ENCODE peak calls at places on chromosome 13, in four cellular contexts. E is NAMALWA; K is activated CD4-positive, alpha-beta memory T cell treated with anti-CD3 and anti-CD28 coated beads, Interleukin-2, amount 10 ng/mL, durations not matched to agents 7 days and 5 days; G is A172. T is an unnamed sample.

GRCh38 chr13:40503966-40504591 is 162.4 kb downstream of the FOXO1 start:
- DNase-seq in K (no peak), E (no peak), G (peak), T (peak)

GRCh38 chr13:97018029-97018819 is 23.9 kb upstream of the OXGR1 start:
- DNase-seq in E (peak), G (peak), K (peak), T (no peak)

GRCh38 chr13:70960841-70961443 is 852.7 kb upstream of the KLHL1 start:
- DNase-seq in K (no peak), E (peak), G (peak), T (no peak)

GRCh38 chr13:104085611-104086010 is 1019.4 kb upstream of the SLC10A2 start:
- DNase-seq in G (no peak), E (no peak), K (no peak), T (no peak)

GRCh38 chr13:51906581-51906980 is 44.8 kb downstream of the CCDC70 start:
- DNase-seq in G (no peak), K (no peak), E (no peak), T (no peak)

GRCh38 chr13:40667622-40667978 is 1.2 kb upstream of the FOXO1 start:
- DNase-seq in K (peak), G (no peak), E (no peak), T (no peak)

GRCh38 chr13:113863511-113864302 is at the start of gene GAS6:
- DNase-seq in E (no peak), G (no peak), K (no peak), T (peak)

GRCh38 chr13:20209937-20210336 is 17.2 kb upstream of the GJB2 start:
- DNase-seq in K (no peak), E (no peak), G (no peak), T (no peak)

GRCh38 chr13:36353001-36353400 is 6.8 kb upstream of the SPART start:
- DNase-seq in G (no peak), E (no peak), K (no peak), T (no peak)

GRCh38 chr13:44388427-44388826 is 14.8 kb downstream of the SERP2 start:
- DNase-seq in E (no peak), G (no peak), K (no peak), T (no peak)

GRCh38 chr13:34738251-34739170 is 203.6 kb upstream of the NBEA start:
- DNase-seq in G (no peak), K (no peak), E (no peak), T (no peak)

GRCh38 chr13:34164585-34164984 is 346.6 kb downstream of the RFC3 start:
- DNase-seq in K (no peak), G (no peak), E (no peak), T (peak)

GRCh38 chr13:110506396-110506795 is 55.1 kb downstream of the RAB20 start:
- DNase-seq in E (no peak), G (no peak), K (no peak), T (no peak)

GRCh38 chr13:69857188-69857821 is 250.3 kb upstream of the ATXN8OS start:
- DNase-seq in K (no peak), G (peak), E (peak), T (peak)

GRCh38 chr13:92991687-92992086 is 234.9 kb upstream of the GPC6 start:
- DNase-seq in K (no peak), G (no peak), E (no peak), T (no peak)

GRCh38 chr13:41650706-41651105 is 193.4 kb downstream of the RGCC start:
- DNase-seq in G (no peak), E (no peak), K (no peak), T (no peak)

GRCh38 chr13:43058318-43058674 is 34.9 kb downstream of the DNAJC15 start:
- DNase-seq in K (peak), G (peak), E (no peak), T (peak)

GRCh38 chr13:73341748-73342147 is 282.9 kb downstream of the KLF5 start:
- DNase-seq in G (peak), E (no peak), K (no peak), T (peak)